ENCODE peak calls at places on chromosomes 16 and 17, in four cellular contexts. D, K, T and U are unnamed samples.

GRCh38 chr17:38852771-38853291 is 690 bp downstream of the RPL23 start:
- DNase-seq in T (no peak), K (no peak), D (no peak), U (no peak)

GRCh38 chr16:85724936-85725335 is 26.0 kb downstream of the C16orf74 start:
- DNase-seq in K (no peak), D (no peak), T (no peak), U (no peak)

GRCh38 chr17:64240741-64241347 is 22.2 kb downstream of the TEX2 start:
- DNase-seq in D (no peak), K (peak), T (no peak), U (no peak)

GRCh38 chr17:9729735-9730420 is 61.5 kb downstream of the DHRS7C start:
- DNase-seq in D (no peak), K (peak), T (no peak), U (no peak)

GRCh38 chr17:82239926-82240505 is 11.2 kb downstream of the SLC16A3 start:
- DNase-seq in K (no peak), T (peak), D (peak), U (peak)

GRCh38 chr17:82648761-82649474 is 674 bp upstream of the WDR45B start:
- DNase-seq in T (peak), D (peak), K (no peak), U (peak)

GRCh38 chr16:11604783-11605563 is 18.3 kb upstream of the LITAF start:
- DNase-seq in D (no peak), T (peak), K (peak), U (peak)

GRCh38 chr16:85665929-85666328 is 22.8 kb downstream of the GINS2 start:
- DNase-seq in D (no peak), T (peak), K (no peak), U (peak)

GRCh38 chr17:21171309-21171922 is 42.5 kb downstream of the TMEM11 start:
- DNase-seq in D (no peak), K (no peak), T (peak), U (no peak)

GRCh38 chr17:51456942-51457341 is 196.6 kb downstream of the UTP18 start:
- DNase-seq in D (no peak), T (no peak), K (no peak), U (no peak)

GRCh38 chr16:27726621-27727275 is 176.8 kb downstream of the KATNIP start:
- DNase-seq in T (no peak), K (peak), D (no peak), U (no peak)

GRCh38 chr16:81467815-81468214 is 23.2 kb downstream of the CMIP start:
- DNase-seq in K (no peak), T (no peak), D (no peak), U (no peak)

GRCh38 chr17:75617218-75617617 is 16.0 kb upstream of the SMIM5 start:
- DNase-seq in K (no peak), T (no peak), D (no peak), U (no peak)

GRCh38 chr17:14354807-14355206 is 53.9 kb downstream of the HS3ST3B1 start:
- DNase-seq in T (no peak), D (no peak), K (no peak), U (no peak)

GRCh38 chr17:14352139-14352538 is 51.3 kb downstream of the HS3ST3B1 start:
- DNase-seq in K (no peak), D (peak), T (no peak), U (no peak)

GRCh38 chr17:14355556-14355955 is 54.7 kb downstream of the HS3ST3B1 start:
- DNase-seq in K (no peak), D (no peak), T (no peak), U (no peak)

GRCh38 chr17:14356043-14356637 is 55.3 kb downstream of the HS3ST3B1 start:
- DNase-seq in K (no peak), D (no peak), T (no peak), U (no peak)

DNA sequence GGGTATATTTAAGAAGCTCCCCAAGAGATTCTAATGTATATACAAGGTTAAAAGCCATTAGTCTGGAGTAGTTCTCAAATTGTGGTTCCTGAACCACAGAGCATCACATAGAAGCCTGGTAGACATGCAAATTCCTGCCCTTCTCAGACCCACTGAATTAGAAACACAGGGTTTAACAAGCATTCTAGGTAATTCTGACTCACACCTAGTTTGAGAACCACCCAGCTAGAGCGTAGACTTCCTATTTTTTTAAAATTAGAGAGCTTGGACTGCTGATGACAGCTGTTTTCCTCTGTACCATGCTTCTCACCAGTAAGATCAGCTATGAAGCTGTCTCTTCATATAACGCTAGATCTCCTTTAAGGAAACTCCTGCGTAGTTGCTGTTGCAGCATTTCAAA is 50.6 kb downstream of the HS3ST3B1 start:
- DNase-seq in K (peak), T (no peak), D (peak), U (no peak)
- H3K4me3 ChIP-seq in K (no peak), T (no peak), D (no peak), U (no peak)

GRCh38 chr17:79932907-79933306 is 93.7 kb upstream of the CBX4 start:
- DNase-seq in T (no peak), K (no peak), D (no peak), U (no peak)
- H3K27ac ChIP-seq in T (no peak), K (no peak), D (no peak), U (no peak)

DNA sequence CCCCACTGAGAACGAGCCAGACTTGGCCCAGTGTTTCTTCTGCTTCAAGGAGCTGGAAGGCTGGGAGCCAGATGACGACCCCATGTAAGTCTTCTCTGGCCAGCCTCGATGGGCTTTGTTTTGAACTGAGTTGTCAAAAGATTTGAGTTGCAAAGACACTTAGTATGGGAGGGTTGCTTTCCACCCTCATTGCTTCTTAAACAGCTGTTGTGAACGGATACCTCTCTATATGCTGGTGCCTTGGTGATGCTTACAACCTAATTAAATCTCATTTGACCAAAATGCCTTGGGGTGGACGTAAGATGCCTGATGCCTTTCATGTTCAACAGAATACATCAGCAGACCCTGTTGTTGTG is 631 bp downstream of the BIRC5 start:
- DNase-seq in K (no peak), T (no peak), D (no peak), U (no peak)
- H3K4me3 ChIP-seq in K (peak), T (peak), D (peak), U (peak)

GRCh38 chr17:60598001-60598736 is 1.8 kb upstream of the PPM1D start:
- DNase-seq in T (no peak), K (no peak), D (peak), U (no peak)
- H3K27ac ChIP-seq in T (no peak), K (no peak), D (no peak), U (peak)